ENCODE peak calls at places on chromosomes 2 and 18, in four cellular contexts. R is stomach, H is LNCaP clone FGC, F is astrocyte of the cerebellum. U is an unnamed sample.

GRCh38 chr2:209644842-209645241 is 126.8 kb upstream of the UNC80 start:
- DNase-seq in R (no peak), H (no peak), F (no peak), U (no peak)

GRCh38 chr2:63050186-63050915 is at the start of gene OTX1:
- DNase-seq in R (peak; percentile 78), H (peak; percentile 22), F (no peak), U (peak; percentile 49)

GRCh38 chr2:179809606-179810005 is 51.8 kb downstream of the ZNF385B start:
- DNase-seq in R (no peak), H (no peak), F (no peak), U (no peak)

GRCh38 chr2:65466551-65466950 is 34.2 kb upstream of the SPRED2 start:
- DNase-seq in R (no peak), H (no peak), F (no peak), U (no peak)

GRCh38 chr2:27720004-27720551 is 51.4 kb upstream of the MRPL33 start:
- DNase-seq in R (peak; percentile 51), H (no peak), F (peak; percentile 68), U (peak; percentile 99)

GRCh38 chr2:176830362-176830761 is 382.2 kb upstream of the HNRNPA3 start:
- DNase-seq in R (no peak), H (no peak), F (no peak), U (no peak)

GRCh38 chr2:208568203-208568602 is 161.6 kb downstream of the PTH2R start:
- DNase-seq in R (no peak), H (no peak), F (no peak), U (no peak)

GRCh38 chr2:1744446-1745170 is at the start of gene PXDN:
- DNase-seq in R (no peak), H (no peak), F (no peak), U (peak; percentile 91)

GRCh38 chr2:37388074-37388473 is 43.6 kb downstream of the QPCT start:
- DNase-seq in R (no peak), H (no peak), F (no peak), U (peak; percentile 92)

GRCh38 chr2:150307258-150307657 is 180.2 kb downstream of the RND3 start:
- DNase-seq in R (no peak), H (no peak), F (no peak), U (no peak)
- TF ChIP-seq CTCF in R (no peak), H (no peak), F (no peak), U (no peak)

GRCh38 chr2:17536416-17536815 is 4.1 kb upstream of the VSNL1 start:
- DNase-seq in R (no peak), H (no peak), F (no peak), U (no peak)

GRCh38 chr2:17538844-17539554 is 1.5 kb upstream of the VSNL1 start:
- DNase-seq in R (peak; percentile 78), H (no peak), F (no peak), U (peak; percentile 92)

GRCh38 chr2:17539993-17540812 is at the start of gene VSNL1:
- DNase-seq in R (peak; percentile 85), H (no peak), F (peak; percentile 93), U (peak; percentile 50)

GRCh38 chr2:17539596-17539992 is 902 bp upstream of the VSNL1 start:
- DNase-seq in R (no peak), H (no peak), F (no peak), U (peak; percentile 16)

DNA sequence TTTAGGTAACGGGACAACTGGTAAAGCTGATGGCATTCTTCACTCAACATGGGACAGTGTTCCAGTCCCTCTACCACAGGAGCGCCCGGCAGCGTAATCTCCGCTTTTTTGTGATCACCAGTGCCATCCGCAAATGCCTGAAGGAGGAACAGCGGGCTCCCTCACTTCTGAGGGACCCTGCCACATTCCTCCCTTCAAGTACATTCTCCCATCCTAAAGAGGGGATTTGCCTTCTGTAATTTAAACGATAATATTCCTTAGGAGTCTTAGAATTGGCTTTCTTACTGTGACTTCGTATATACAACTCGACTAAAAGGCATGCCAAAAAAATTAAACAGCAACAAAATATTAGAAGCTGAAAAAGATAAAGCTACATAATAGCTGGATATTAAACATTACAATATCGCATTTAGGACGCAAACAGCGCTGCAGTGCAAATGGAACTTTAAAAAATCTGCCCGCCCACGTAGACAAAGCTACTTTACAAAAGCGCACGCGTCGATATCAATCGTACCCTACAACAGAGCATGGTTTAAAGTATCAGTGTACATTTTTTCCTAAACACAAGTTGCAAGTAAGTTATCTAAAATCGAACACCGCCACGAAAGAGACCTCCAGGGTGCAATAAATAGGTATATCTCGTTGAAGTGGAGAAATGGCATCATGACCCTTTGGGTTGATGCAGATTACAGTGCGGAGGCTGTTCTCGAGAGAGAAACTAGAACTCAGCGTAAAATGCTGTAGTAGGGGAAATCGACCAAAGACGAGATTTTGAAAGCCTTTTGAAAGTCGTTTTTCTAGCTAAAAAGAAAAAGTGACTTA is 2.3 kb upstream of the VSNL1 start:
- DNase-seq in R (no peak), H (no peak), F (no peak), U (peak; percentile 68)
- H3K4me3 ChIP-seq in R (peak overlapping the region; percentile 57), H (peak overlapping the region; percentile 35), F (peak overlapping the region; percentile 64), U (peak overlapping the region; percentile 76)

DNA sequence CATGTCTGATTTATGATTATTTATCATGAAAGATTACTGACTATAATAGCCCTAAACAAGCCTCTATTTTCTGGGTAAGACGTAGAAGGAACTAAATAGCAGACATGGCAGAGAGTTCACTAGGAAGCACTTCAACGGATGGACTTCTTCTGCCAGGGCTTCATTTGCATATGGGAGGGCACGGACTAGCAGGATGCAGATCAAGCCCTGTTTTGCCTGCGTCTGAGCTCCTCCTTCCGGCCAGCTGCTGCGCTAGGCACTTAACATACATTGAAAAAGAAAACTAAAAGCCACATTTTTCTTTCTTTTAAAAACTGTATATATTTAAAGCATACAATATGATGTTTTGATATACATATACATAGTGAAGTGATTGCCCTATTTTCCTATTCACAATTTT is 340.0 kb upstream of the MEX3C start:
- DNase-seq in R (no peak), H (peak; percentile 70), F (peak; percentile 1), U (no peak)
- TF ChIP-seq CTCF in R (no peak), H (peak; percentile 85), F (peak; percentile 34), U (no peak)

DNA sequence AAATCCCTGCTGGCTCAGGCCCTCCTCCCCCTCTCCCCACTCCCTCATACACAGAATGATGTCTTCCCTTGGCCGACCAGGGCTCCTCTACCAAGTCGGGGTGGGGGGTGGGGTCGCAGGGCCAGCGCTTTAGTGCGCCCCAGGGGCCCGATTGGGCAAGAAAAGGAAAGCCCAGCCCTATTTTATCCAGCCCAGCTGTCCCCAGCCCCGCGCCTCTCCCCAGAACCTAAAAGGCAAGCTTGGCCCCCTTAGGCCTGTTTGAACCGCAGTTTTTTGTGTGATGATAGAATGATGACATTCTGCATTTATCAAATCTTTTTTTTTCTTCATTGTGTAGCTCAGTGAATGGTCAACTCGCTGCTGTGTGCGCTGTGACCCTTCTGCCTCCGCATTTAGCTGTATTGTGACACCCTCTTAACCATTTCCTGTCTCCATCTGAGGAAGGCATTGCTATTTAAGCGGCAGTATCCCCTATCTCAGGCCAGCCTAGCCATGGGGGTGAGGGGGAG is 231.4 kb downstream of the HAUS1 start:
- DNase-seq in R (no peak), H (no peak), F (no peak), U (no peak)
- H3K4me3 ChIP-seq in R (peak overlapping the region; percentile 64), H (no peak overlapping the region), F (peak overlapping the region; percentile 52), U (no peak overlapping the region)

DNA sequence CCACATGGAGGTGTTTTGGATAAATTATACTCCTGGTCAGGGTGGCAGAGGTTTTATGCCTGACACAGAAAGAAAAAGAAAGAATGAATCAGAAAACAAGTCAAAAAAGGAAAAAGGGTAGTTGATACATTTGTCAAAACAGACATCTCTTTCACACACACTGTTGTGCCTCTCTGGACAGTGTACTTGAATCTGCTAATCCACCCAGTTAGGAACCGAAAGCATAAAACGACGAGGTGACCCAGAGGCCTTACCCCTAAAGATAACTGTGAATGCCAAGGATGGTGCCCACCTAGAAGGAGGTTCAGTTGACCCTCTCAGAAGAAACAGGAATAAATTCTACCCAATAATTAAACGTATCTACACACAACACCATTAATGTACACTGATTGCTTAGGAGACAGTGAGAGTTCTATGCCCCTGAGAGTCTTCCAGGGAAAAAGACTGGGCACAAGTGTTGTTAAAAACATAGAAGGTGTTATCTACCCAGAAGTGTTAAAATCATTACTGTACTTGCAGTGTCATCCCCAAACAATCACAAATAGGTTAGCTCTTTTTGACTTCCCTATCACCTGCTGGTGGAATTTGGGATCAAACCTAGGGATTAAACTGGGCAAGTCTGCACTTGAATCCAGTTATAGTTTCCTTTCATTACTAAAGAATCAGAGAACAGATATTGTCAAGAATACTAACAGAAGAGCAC is 123.2 kb upstream of the DNAJC10 start:
- DNase-seq in R (no peak), H (no peak), F (no peak), U (no peak)
- TF ChIP-seq CTCF in R (no peak), H (no peak), F (no peak), U (no peak)

GRCh38 chr18:39205565-39205964 is 1640.0 kb upstream of the CELF4 start:
- DNase-seq in R (no peak), H (no peak), F (no peak), U (no peak)
- H3K4me3 ChIP-seq in R (no peak overlapping the region), H (no peak overlapping the region), F (no peak overlapping the region), U (no peak overlapping the region)

GRCh38 chr2:234558642-234559041 is 61.8 kb upstream of the ARL4C start:
- DNase-seq in R (no peak), H (no peak), F (no peak), U (no peak)
- TF ChIP-seq CTCF in R (no peak), H (no peak), F (peak; percentile 41), U (no peak)

GRCh38 chr2:197158138-197158537 is 152.4 kb downstream of the ANKRD44 start:
- DNase-seq in R (no peak), H (no peak), F (no peak), U (no peak)

GRCh38 chr2:197158591-197159550 is 151.7 kb downstream of the ANKRD44 start:
- DNase-seq in R (no peak), H (peak; percentile 50), F (no peak), U (peak; percentile 14)

GRCh38 chr2:197161738-197162137 is 148.8 kb downstream of the ANKRD44 start:
- DNase-seq in R (no peak), H (no peak), F (no peak), U (no peak)

GRCh38 chr2:197163755-197164753 is 146.5 kb downstream of the ANKRD44 start:
- DNase-seq in R (no peak), H (no peak), F (no peak), U (no peak)

GRCh38 chr2:197159681-197160211 is 150.8 kb downstream of the ANKRD44 start:
- DNase-seq in R (no peak), H (no peak), F (no peak), U (peak; percentile 73)
- H3K4me3 ChIP-seq in R (no peak overlapping the region), H (no peak overlapping the region), F (no peak overlapping the region), U (no peak overlapping the region)

DNA sequence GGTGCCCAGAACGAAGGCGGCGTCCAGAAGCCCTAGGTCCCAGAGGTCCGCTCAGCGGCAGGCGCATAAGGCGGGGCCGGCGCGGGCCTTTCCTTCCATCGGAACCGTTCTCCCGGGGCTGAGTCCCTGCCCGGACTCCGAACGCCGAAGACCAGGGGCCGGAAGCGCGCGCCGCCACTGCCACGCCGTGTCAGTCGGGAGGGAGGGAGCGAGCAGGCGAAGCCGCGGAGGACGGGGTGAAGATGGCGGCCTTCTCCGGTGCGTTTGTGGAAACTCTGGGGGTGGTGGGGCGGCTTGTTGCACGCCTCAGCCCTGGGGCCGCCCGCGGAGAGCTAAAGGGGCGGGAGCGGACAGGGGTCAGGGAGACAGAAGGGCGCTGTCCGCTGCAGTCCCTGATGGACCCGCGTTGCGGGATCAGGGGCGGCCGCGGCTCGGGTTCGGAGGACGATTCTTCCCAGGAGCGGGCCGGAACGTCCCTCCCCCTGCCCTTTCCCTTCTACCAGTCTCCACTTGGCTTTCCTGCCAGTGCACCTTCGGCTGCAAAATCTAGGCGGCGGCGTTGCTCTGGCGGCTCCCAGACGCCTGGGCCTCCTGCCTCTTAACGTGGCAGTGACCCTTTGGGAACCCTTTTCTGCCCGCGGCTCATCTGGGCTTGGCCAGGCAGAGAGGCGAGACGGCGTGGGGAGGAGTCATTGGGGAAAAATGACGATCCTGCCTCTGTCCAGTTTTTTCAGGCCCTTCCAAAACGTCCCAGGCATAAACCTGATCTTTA is at the start of gene DDX1:
- DNase-seq in R (peak; percentile 90), H (peak; percentile 39), F (peak; percentile 49), U (peak; percentile 85)
- TF ChIP-seq CTCF in R (no peak), H (peak; percentile 13), F (no peak), U (no peak)

U was measured in foreskin fibroblast.